ENCODE peak calls at places on chromosomes 2 and 18, in six cellular contexts. Q is NCI-H1105, N is ELF-1, G is AG08395, V is choroid plexus epithelial cell, F is hippocampal formation. B is an unnamed sample.

GRCh38 chr2:157443795-157444642 is at the start of gene CYTIP:
- DNase-seq in Q (no peak), N (no peak), G (no peak), V (no peak), F (no peak), B (peak)

GRCh38 chr2:7429733-7430132 is 512.5 kb downstream of the RNF144A start:
- DNase-seq in Q (no peak), N (no peak), G (no peak), V (no peak), F (no peak), B (no peak)

GRCh38 chr2:136402281-136402680 is 284.3 kb upstream of the CXCR4 start:
- DNase-seq in Q (no peak), N (no peak), G (no peak), V (no peak), F (no peak), B (no peak)

GRCh38 chr18:27771571-27771970 is 405.4 kb downstream of the CDH2 start:
- DNase-seq in Q (no peak), N (no peak), G (no peak), V (peak), F (no peak), B (no peak)

GRCh38 chr2:20052872-20053281 is 1.4 kb upstream of the LAPTM4A start:
- DNase-seq in Q (peak), N (no peak), G (peak), V (peak), F (no peak), B (peak)

GRCh38 chr18:54679318-54680149 is 88.5 kb downstream of the DYNAP start:
- DNase-seq in Q (peak), N (peak), G (peak), V (peak), F (peak), B (peak)

GRCh38 chr18:68461635-68462034 is 253.3 kb downstream of the TMX3 start:
- DNase-seq in Q (no peak), N (no peak), G (no peak), V (no peak), F (no peak), B (no peak)

GRCh38 chr2:10980071-10980470 is 68.3 kb downstream of the KCNF1 start:
- DNase-seq in Q (no peak), N (no peak), G (no peak), V (no peak), F (no peak), B (no peak)

GRCh38 chr2:122384768-122385333 is 629.4 kb downstream of the TSN start:
- DNase-seq in Q (no peak), N (no peak), G (no peak), V (no peak), F (no peak), B (no peak)

GRCh38 chr2:26576565-26577441 is 64.4 kb downstream of the CIB4 start:
- DNase-seq in Q (no peak), N (peak), G (no peak), V (no peak), F (no peak), B (no peak)

GRCh38 chr2:50492452-50492851 is 539.5 kb downstream of the NRXN1 start:
- DNase-seq in Q (peak), N (peak), G (peak), V (peak), F (peak), B (peak)

GRCh38 chr2:130252880-130253645 is 54.8 kb upstream of the TUBA3E start:
- DNase-seq in Q (peak), N (peak), G (no peak), V (peak), F (no peak), B (no peak)

GRCh38 chr2:190579945-190580866 is 45.7 kb upstream of the NEMP2 start:
- DNase-seq in Q (no peak), N (no peak), G (no peak), V (no peak), F (no peak), B (no peak)

GRCh38 chr2:48567671-48568070 is 37.7 kb downstream of the STON1 start:
- DNase-seq in Q (no peak), N (no peak), G (no peak), V (peak), F (no peak), B (no peak)

GRCh38 chr2:96260404-96261260 is 5.2 kb downstream of the TMEM127 start:
- DNase-seq in Q (no peak), N (peak), G (peak), V (peak), F (no peak), B (peak)

GRCh38 chr2:142857247-142858154 is 20.0 kb upstream of the KYNU start:
- DNase-seq in Q (no peak), N (no peak), G (peak), V (peak), F (no peak), B (no peak)

GRCh38 chr18:47737198-47737830 is 193.1 kb downstream of the SMAD2 start:
- DNase-seq in Q (no peak), N (no peak), G (no peak), V (no peak), F (no peak), B (no peak)

GRCh38 chr2:72864500-72864899 is 22.7 kb upstream of the SPR start:
- DNase-seq in Q (no peak), N (no peak), G (peak), V (peak), F (no peak), B (no peak)

GRCh38 chr2:182605166-182605565 is 110.9 kb upstream of the DNAJC10 start:
- DNase-seq in Q (no peak), N (no peak), G (no peak), V (no peak), F (no peak), B (no peak)

GRCh38 chr2:54008439-54008838 is 37.6 kb upstream of the PSME4 start:
- DNase-seq in Q (no peak), N (no peak), G (no peak), V (no peak), F (no peak), B (no peak)

GRCh38 chr18:7766383-7766782 is 199.3 kb downstream of the PTPRM start:
- DNase-seq in Q (no peak), N (peak), G (no peak), V (no peak), F (no peak), B (no peak)

GRCh38 chr2:95050385-95051300 is 25.1 kb downstream of the MAL start:
- DNase-seq in Q (no peak), N (no peak), G (no peak), V (no peak), F (no peak), B (no peak)

GRCh38 chr18:51010218-51010617 is 19.8 kb upstream of the SMAD4 start:
- DNase-seq in Q (no peak), N (no peak), G (no peak), V (no peak), F (no peak), B (no peak)

GRCh38 chr18:79400091-79400590 is 4.4 kb downstream of the NFATC1 start:
- DNase-seq in Q (no peak), N (no peak), G (peak), V (no peak), F (no peak), B (peak)

GRCh38 chr2:119838179-119838578 is 78.5 kb downstream of the PTPN4 start:
- DNase-seq in Q (peak), N (no peak), G (no peak), V (no peak), F (no peak), B (no peak)

GRCh38 chr18:48442761-48443160 is 33.6 kb upstream of the ZBTB7C start:
- DNase-seq in Q (no peak), N (no peak), G (peak), V (no peak), F (no peak), B (no peak)

GRCh38 chr2:72141032-72141645 is 6.5 kb downstream of the CYP26B1 start:
- DNase-seq in Q (no peak), N (no peak), G (no peak), V (no peak), F (no peak), B (no peak)

GRCh38 chr18:38695559-38696270 is 1130.1 kb upstream of the CELF4 start:
- DNase-seq in Q (no peak), N (no peak), G (no peak), V (peak), F (no peak), B (no peak)

GRCh38 chr2:176129013-176129796 is at the start of gene HOXD8:
- DNase-seq in Q (peak), N (peak), G (peak), V (no peak), F (no peak), B (peak)